ENCODE peak calls at places on chromosomes 12 and 14, in nine cellular contexts. N, D, F, Q, E, R, S, W and H are unnamed samples.

GRCh38 chr12:25496098-25496587 is 56.9 kb downstream of the LMNTD1 start:
- DNase-seq in R (peak), S (no peak), F (no peak), N (peak), E (no peak), W (no peak), Q (no peak), D (no peak), H (no peak)

GRCh38 chr12:129179941-129180340 is 326.7 kb downstream of the GLT1D1 start:
- DNase-seq in R (no peak), W (no peak), S (no peak), F (no peak), D (no peak), Q (no peak), E (no peak), N (no peak), H (no peak)

GRCh38 chr12:68102163-68102562 is 57.4 kb downstream of the IFNG start:
- DNase-seq in D (no peak), E (no peak), R (no peak), Q (no peak), N (no peak), S (no peak), W (no peak), F (no peak), H (no peak)

GRCh38 chr12:47302111-47302597 is 222.4 kb upstream of the AMIGO2 start:
- DNase-seq in N (no peak), R (peak), S (no peak), Q (peak), W (no peak), D (no peak), E (no peak), F (no peak), H (no peak)

GRCh38 chr12:26011099-26011498 is 52.6 kb downstream of the RASSF8 start:
- DNase-seq in Q (no peak), S (peak), F (no peak), E (peak), D (no peak), N (peak), W (no peak), R (no peak), H (peak)

GRCh38 chr12:111409403-111410228 is 3.9 kb downstream of the SH2B3 start:
- DNase-seq in Q (peak), N (peak), S (peak), E (no peak), R (peak), W (no peak), F (no peak), D (no peak), H (no peak)

GRCh38 chr12:131279281-131279921 is 325.7 kb downstream of the ADGRD1 start:
- DNase-seq in S (no peak), Q (no peak), R (no peak), W (no peak), E (no peak), N (no peak), F (no peak), D (no peak), H (no peak)

GRCh38 chr12:127052491-127053232 is 1214.3 kb upstream of the TMEM132C start:
- DNase-seq in R (no peak), F (no peak), S (peak), D (no peak), N (peak), W (peak), E (no peak), Q (no peak), H (no peak)

GRCh38 chr12:53825246-53826081 is 73.7 kb upstream of the CISTR start:
- DNase-seq in W (peak), N (no peak), Q (no peak), E (no peak), F (peak), S (peak), R (no peak), D (peak), H (no peak)

GRCh38 chr14:65044596-65044959 is 57.7 kb downstream of the MAX start:
- DNase-seq in Q (no peak), S (no peak), E (no peak), F (no peak), R (no peak), W (no peak), N (no peak), D (no peak), H (no peak)

GRCh38 chr14:69090187-69090789 is 62.6 kb downstream of the DCAF5 start:
- DNase-seq in N (peak), S (no peak), Q (peak), W (peak), R (peak), E (no peak), F (no peak), D (peak), H (no peak)

GRCh38 chr12:107748472-107748871 is 12.5 kb downstream of the PRDM4 start:
- DNase-seq in Q (no peak), N (peak), D (no peak), F (no peak), W (peak), R (peak), E (peak), S (peak), H (peak)

GRCh38 chr12:51954465-51955361 is 3.2 kb downstream of the ACVR1B start:
- DNase-seq in S (no peak), D (no peak), R (no peak), N (peak), F (no peak), E (no peak), Q (no peak), W (peak), H (no peak)